ENCODE peak calls at places on chromosome 16, in six cellular contexts. W is K562, S is SK-N-SH, T is H1, D is HepG2, O is GM12878. K is an unnamed sample.

GRCh38 chr16:28324887-28325279 is 32.6 kb downstream of the SBK1 start:
- DNase-seq in W (no peak), S (no peak), T (no peak), D (no peak), O (no peak), K (no peak)

GRCh38 chr16:55019419-55020131 is 88.9 kb downstream of the IRX5 start:
- DNase-seq in W (no peak), S (no peak), T (no peak), D (no peak), O (no peak), K (no peak)

GRCh38 chr16:67942200-67942509 is 1.8 kb downstream of the LCAT start:
- DNase-seq in W (peak), S (peak), T (peak), D (peak), O (no peak), K (no peak)

GRCh38 chr16:81560979-81561657 is 116.5 kb downstream of the CMIP start:
- DNase-seq in W (no peak), S (no peak), T (no peak), D (no peak), O (no peak), K (no peak)

GRCh38 chr16:65991149-65991701 is 375.3 kb upstream of the CDH5 start:
- DNase-seq in W (no peak), S (no peak), T (no peak), D (no peak), O (no peak), K (no peak)

GRCh38 chr16:2019500-2019899 is at the start of gene NPW:
- DNase-seq in W (peak), S (peak), T (peak), D (no peak), O (no peak), K (no peak)

GRCh38 chr16:77589071-77589755 is 133.1 kb upstream of the NUDT7 start:
- DNase-seq in W (no peak), S (no peak), T (no peak), D (no peak), O (no peak), K (no peak)

GRCh38 chr16:81804134-81804610 is 25.1 kb downstream of the PLCG2 start:
- DNase-seq in W (no peak), S (no peak), T (no peak), D (no peak), O (no peak), K (no peak)

GRCh38 chr16:4805231-4805630 is 2.8 kb upstream of the ROGDI start:
- DNase-seq in W (no peak), S (no peak), T (no peak), D (no peak), O (no peak), K (no peak)

GRCh38 chr16:70267516-70267915 is 15.8 kb upstream of the EXOSC6 start:
- DNase-seq in W (peak), S (peak), T (peak), D (peak), O (no peak), K (peak)

GRCh38 chr16:19716183-19716582 is 1.8 kb downstream of the KNOP1 start:
- DNase-seq in W (no peak), S (no peak), T (no peak), D (no peak), O (no peak), K (no peak)

DNA sequence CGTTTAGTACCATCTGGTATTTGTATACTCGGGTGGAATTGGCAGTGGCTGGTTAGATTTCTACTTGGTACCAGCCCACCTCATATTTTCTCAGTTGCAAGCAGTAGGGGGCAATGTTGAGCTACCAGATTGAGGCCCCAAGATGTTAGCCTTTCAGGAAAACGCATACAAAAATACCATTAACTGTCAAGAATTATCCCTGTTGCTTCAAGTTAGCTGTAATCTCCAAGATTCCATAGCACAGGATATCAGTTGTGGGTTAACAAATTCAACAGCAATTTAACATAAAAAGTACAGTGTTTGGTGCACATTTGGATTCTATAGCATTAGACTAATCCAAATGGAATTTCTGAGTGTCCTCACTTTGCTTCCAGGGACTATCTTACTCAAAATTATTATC is 188.2 kb downstream of the FTO start:
- DNase-seq in W (peak), S (peak), T (peak), D (peak), O (no peak), K (peak)
- TF ChIP-seq JUND in W (no peak), S (no peak), T (no peak), D (no peak), O (no peak), K (no peak)

GRCh38 chr16:12573730-12574383 is 229.8 kb downstream of the CPPED1 start:
- DNase-seq in W (peak), S (peak), T (peak), D (peak), O (no peak), K (peak)

GRCh38 chr16:12573300-12573699 is 230.4 kb downstream of the CPPED1 start:
- DNase-seq in W (no peak), S (no peak), T (no peak), D (no peak), O (peak), K (no peak)

GRCh38 chr16:12574721-12575120 is 229.0 kb downstream of the CPPED1 start:
- DNase-seq in W (no peak), S (no peak), T (no peak), D (no peak), O (no peak), K (no peak)

GRCh38 chr16:12576878-12577277 is 226.8 kb downstream of the CPPED1 start:
- DNase-seq in W (no peak), S (no peak), T (no peak), D (no peak), O (no peak), K (no peak)

GRCh38 chr16:12575288-12575687 is 228.4 kb downstream of the CPPED1 start:
- DNase-seq in W (no peak), S (no peak), T (no peak), D (no peak), O (no peak), K (no peak)
- H3K9ac ChIP-seq in W (no peak), S (no peak), T (no peak), D (no peak), O (no peak), K (no peak)

DNA sequence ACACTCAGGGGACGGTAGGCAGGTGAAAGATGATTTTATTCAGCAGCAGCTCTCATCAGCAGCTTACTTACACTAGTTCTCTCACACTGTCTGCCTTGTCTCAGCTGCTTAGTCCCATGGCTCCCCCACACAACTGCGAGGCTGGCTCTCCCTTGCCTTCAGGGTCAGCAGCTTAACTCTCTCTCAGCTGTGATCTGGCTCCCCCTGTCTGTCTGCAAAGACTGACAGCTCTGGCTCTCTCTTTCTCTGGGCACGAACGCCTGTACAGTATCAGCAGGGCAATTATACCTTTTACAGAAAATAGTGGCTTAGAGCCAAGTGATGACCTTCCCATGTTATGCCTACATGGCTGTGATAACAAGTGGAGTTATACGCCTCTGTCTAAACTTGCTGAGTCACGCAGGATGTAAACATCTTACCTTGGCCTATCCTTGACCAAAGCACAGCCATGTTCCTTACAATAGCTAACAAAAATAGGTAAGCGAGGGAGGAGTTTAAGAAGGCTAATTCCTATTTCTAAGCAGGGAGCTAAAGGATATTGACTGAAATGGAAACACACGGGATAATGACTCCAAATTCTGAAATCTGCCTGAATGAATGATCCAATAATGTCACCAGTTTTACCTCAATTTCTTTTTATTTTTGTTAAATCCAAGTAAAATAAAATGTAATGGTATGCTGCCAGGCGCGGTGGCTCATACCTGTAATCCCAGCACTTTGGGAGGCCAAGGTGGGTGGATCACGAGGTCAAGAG is 1.1 kb upstream of the NDUFAB1 start:
- DNase-seq in W (peak), S (peak), T (peak), D (peak), O (no peak), K (peak)
- TF ChIP-seq JUND in W (peak), S (no peak), T (no peak), D (no peak), O (no peak), K (no peak)

GRCh38 chr16:84183911-84184310 is 2.9 kb downstream of the TAF1C start:
- DNase-seq in W (no peak), S (no peak), T (no peak), D (no peak), O (no peak), K (no peak)

GRCh38 chr16:84182104-84182503 is 4.8 kb downstream of the TAF1C start:
- DNase-seq in W (no peak), S (no peak), T (no peak), D (no peak), O (no peak), K (no peak)

GRCh38 chr16:84184775-84185174 is 2.1 kb downstream of the TAF1C start:
- DNase-seq in W (no peak), S (no peak), T (no peak), D (no peak), O (no peak), K (no peak)

GRCh38 chr16:84182680-84183571 is 3.9 kb downstream of the TAF1C start:
- DNase-seq in W (no peak), S (no peak), T (no peak), D (no peak), O (no peak), K (no peak)

DNA sequence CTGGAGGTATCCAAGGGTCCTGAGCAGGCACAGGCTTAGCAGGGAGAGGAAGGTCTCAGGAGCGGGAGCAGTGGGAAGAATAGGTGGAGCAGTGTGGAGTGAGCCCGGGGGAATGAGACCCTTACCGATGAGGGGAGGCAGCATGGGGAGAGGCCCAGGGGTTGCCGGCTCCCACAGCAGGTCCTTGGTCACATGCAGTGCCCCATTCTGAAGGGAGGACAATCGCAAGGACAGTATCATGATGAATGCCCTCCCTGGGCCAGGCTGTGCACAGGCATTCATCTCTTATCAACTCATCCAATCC is 3.3 kb downstream of the TAF1C start:
- DNase-seq in W (no peak), S (no peak), T (no peak), D (no peak), O (no peak), K (no peak)
- H3K9ac ChIP-seq in W (no peak), S (no peak), T (no peak), D (no peak), O (no peak), K (no peak)